ENCODE peak calls at places on chromosomes 4 and X, in ten cellular contexts. B is aorta; N is cardiac muscle cell; Z is fibroblast of lung; D is CD4-positive, alpha-beta memory T cell; Y is upper lobe of right lung; K is prostate gland; I is H1; V is Peyer's patch; F is adipocyte. O is an unnamed sample.
A peak's percentile ranks its signal among the peaks of the same experiment; 100 is the strongest.

GRCh38 chr4:71974681-71975080 is 57.1 kb upstream of the NPFFR2 start:
- DNase-seq in V (no peak), K (no peak), Z (peak; percentile 37), N (peak; percentile 34), F (peak; percentile 73), Y (no peak), D (no peak), I (no peak), B (no peak), O (no peak)

GRCh38 chr4:114807357-114807756 is 208.8 kb downstream of the UGT8 start:
- DNase-seq in I (no peak), K (no peak), V (no peak), N (no peak), D (no peak), F (no peak), Y (no peak), B (no peak), Z (no peak), O (no peak)

GRCh38 chr4:34043131-34043530 is 2201.2 kb downstream of the ARAP2 start:
- DNase-seq in N (peak; percentile 24), B (no peak), K (no peak), D (no peak), I (no peak), Y (no peak), Z (peak; percentile 8), V (no peak), F (peak; percentile 30), O (no peak)

GRCh38 chrX:9378980-9379696 is 85.7 kb upstream of the TBL1X start:
- DNase-seq in F (peak; percentile 49), V (no peak), K (no peak), Z (peak; percentile 66), Y (no peak), D (no peak), I (no peak), B (no peak), N (peak; percentile 71), O (no peak)

GRCh38 chr4:8586671-8587468 is 5.7 kb upstream of the CPZ start:
- DNase-seq in Z (no peak), N (no peak), F (no peak), B (peak; percentile 72), Y (peak; percentile 49), I (no peak), D (no peak), V (no peak), K (no peak), O (no peak)

GRCh38 chr4:2798399-2799301 is 5.8 kb downstream of the SH3BP2 start:
- DNase-seq in V (peak; percentile 88), I (no peak), F (no peak), Y (peak; percentile 85), K (no peak), N (peak; percentile 72), B (peak; percentile 81), D (peak; percentile 77), Z (peak; percentile 18), O (peak; percentile 70)

GRCh38 chr4:3877236-3877635 is 111.1 kb downstream of the ADRA2C start:
- DNase-seq in I (no peak), Y (no peak), B (no peak), Z (no peak), V (no peak), K (no peak), F (no peak), N (no peak), D (no peak), O (no peak)

GRCh38 chr4:182569561-182569960 is 326.4 kb downstream of the TENM3 start:
- DNase-seq in K (no peak), V (no peak), Z (no peak), F (no peak), B (no peak), I (no peak), N (no peak), Y (no peak), D (no peak), O (no peak)

GRCh38 chr4:78722320-78722719 is 53.8 kb upstream of the BMP2K start:
- DNase-seq in D (no peak), K (no peak), Y (no peak), B (no peak), Z (no peak), F (no peak), V (no peak), I (no peak), N (no peak), O (no peak)

GRCh38 chr4:188811116-188811515 is 671.9 kb downstream of the TRIML1 start:
- DNase-seq in B (no peak), D (no peak), K (no peak), Z (no peak), Y (no peak), F (no peak), V (no peak), I (no peak), N (no peak), O (no peak)

GRCh38 chr4:184444215-184444952 is 30.0 kb downstream of the IRF2 start:
- DNase-seq in I (no peak), Z (no peak), F (no peak), Y (no peak), N (no peak), B (no peak), K (no peak), D (no peak), V (no peak), O (no peak)

GRCh38 chrX:43870758-43871419 is 11.4 kb downstream of the MAOB start:
- DNase-seq in B (no peak), D (no peak), Z (no peak), Y (no peak), F (no peak), K (no peak), I (no peak), V (no peak), N (no peak), O (no peak)

GRCh38 chr4:181670506-181670905 is 572.7 kb upstream of the TENM3 start:
- DNase-seq in K (no peak), N (no peak), V (no peak), Z (no peak), D (no peak), F (no peak), B (no peak), Y (no peak), I (no peak), O (no peak)

GRCh38 chrX:133305348-133305747 is 87.2 kb upstream of the TFDP3 start:
- DNase-seq in Z (no peak), F (no peak), K (no peak), N (no peak), D (no peak), I (no peak), V (no peak), B (no peak), Y (no peak), O (no peak)

GRCh38 chr4:175447006-175447405 is 365.1 kb downstream of the GPM6A start:
- DNase-seq in N (no peak), Y (no peak), V (no peak), D (no peak), K (no peak), F (no peak), I (no peak), Z (no peak), B (no peak), O (no peak)

GRCh38 chr4:152668338-152668964 is 11.3 kb downstream of the TMEM154 start:
- DNase-seq in N (no peak), K (no peak), F (no peak), V (no peak), Y (no peak), D (no peak), I (no peak), Z (no peak), B (no peak), O (no peak)
- H3K4me3 ChIP-seq in N (no peak overlapping the region), K (no peak overlapping the region), F (no peak overlapping the region), V (no peak overlapping the region), Y (no peak overlapping the region), D (no peak overlapping the region), I (no peak overlapping the region), Z (no peak overlapping the region), B (no peak overlapping the region), O (no peak overlapping the region)

DNA sequence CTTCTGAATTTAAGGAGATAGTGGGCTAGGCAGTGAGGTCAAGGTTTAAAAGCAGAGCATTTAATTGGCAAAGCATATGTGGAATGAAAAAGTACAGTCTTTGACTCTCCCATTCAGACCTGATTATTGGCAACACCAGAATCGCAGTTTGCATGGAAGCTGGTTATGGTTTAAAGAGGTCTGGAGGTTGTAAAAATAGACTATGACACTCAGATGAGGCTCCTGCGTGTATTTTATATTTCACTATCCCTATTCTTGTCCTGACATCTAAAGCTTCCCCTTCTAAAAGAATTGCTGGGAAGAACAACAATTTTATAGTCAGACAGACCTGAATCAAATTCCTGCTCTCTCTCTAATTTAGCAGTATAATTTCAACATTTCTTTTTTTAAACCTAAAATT is 302.9 kb downstream of the PCDH7 start:
- DNase-seq in Y (no peak), K (no peak), I (no peak), Z (no peak), D (no peak), N (no peak), V (no peak), B (no peak), F (no peak), O (no peak)
- H3K4me3 ChIP-seq in Y (no peak overlapping the region), K (no peak overlapping the region), I (no peak overlapping the region), Z (no peak overlapping the region), D (no peak overlapping the region), N (no peak overlapping the region), V (no peak overlapping the region), B (no peak overlapping the region), F (no peak overlapping the region), O (no peak overlapping the region)

DNA sequence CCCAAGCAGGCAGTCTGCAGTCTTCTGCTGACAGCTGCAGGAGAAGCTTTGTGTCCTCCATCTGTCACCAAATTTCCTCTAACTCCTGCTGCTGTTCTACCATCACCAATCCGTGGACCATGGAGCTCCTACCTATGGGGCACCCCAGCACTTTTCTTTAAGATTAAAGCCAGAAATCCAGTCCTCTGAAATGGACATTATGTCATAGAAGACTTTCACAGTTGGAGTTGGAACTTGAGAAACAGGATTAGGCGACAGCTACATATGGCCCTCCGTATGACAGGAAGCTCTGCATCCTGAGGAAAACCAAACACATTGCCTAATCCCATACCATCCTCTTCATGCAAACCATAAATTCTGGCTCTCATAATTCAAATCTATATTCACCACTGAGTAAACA is 470.6 kb upstream of the GALNTL6 start:
- DNase-seq in Z (no peak), K (no peak), B (no peak), I (no peak), N (no peak), Y (no peak), F (no peak), D (no peak), V (no peak), O (no peak)
- H3K4me3 ChIP-seq in Z (no peak overlapping the region), K (no peak overlapping the region), B (no peak overlapping the region), I (no peak overlapping the region), N (no peak overlapping the region), Y (no peak overlapping the region), F (no peak overlapping the region), D (no peak overlapping the region), V (no peak overlapping the region), O (no peak overlapping the region)

DNA sequence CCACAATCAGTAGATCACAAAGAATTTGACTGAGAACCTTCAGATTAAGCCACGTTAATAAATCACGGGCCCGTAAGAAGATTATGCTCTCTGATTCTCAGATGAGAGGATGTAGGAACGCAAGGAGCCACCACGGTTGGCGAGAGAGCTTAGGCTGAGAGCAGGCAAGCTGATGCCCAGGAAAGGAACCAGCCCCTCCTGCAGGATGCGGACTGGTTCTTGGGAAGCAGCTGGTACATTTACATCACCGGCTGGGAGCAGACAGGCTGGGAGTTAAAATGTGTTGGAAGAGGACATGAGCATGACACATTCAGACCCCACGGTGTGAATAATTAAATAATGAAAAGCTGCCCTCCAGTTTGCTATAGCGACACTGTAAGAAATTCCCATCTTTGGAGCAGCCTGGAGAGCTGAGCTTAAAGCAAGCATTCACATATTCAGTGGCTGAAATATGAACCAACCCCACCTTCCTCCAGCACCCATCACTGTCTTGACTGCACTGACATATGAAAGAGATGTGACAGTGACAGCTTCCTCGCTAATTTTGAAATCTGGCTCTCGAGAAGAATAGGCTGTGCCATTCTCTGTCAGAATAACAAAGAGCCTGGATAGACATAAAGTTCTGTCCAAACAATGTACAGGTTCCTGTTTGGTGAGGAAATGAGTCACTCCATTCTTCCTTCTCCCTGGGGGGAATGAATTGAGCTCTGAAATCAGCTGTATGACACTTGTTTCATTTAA is 33.1 kb downstream of the LNX1 start:
- DNase-seq in V (no peak), D (no peak), Z (no peak), Y (no peak), I (no peak), N (peak; percentile 68), F (peak; percentile 40), K (no peak), B (peak; percentile 75), O (no peak)
- H3K4me3 ChIP-seq in V (no peak overlapping the region), D (no peak overlapping the region), Z (no peak overlapping the region), Y (no peak overlapping the region), I (no peak overlapping the region), N (no peak overlapping the region), F (no peak overlapping the region), K (no peak overlapping the region), B (no peak overlapping the region), O (no peak overlapping the region)

O was measured in GM06990.